ENCODE peak calls at places on chromosomes 2 and 18, in four cellular contexts. P is prostate gland, A is upper lobe of right lung, X is pancreas. L is an unnamed sample.

GRCh38 chr2:112891333-112891950 is 19.5 kb upstream of the IL37 start:
- DNase-seq in P (no peak), A (no peak), X (no peak), L (no peak)

GRCh38 chr18:58998421-58999203 is 133.9 kb downstream of the ZNF532 start:
- DNase-seq in P (no peak), A (no peak), X (no peak), L (no peak)

GRCh38 chr2:32715981-32716380 is 88.1 kb downstream of the TTC27 start:
- DNase-seq in P (no peak), A (no peak), X (no peak), L (no peak)

GRCh38 chr2:90069290-90069894 is 1377.9 kb downstream of the RPIA start:
- DNase-seq in P (no peak), A (peak), X (peak), L (no peak)

GRCh38 chr18:79645291-79645983 is 34.2 kb upstream of the CTDP1 start:
- DNase-seq in P (no peak), A (no peak), X (no peak), L (no peak)

GRCh38 chr2:181231886-181232644 is 225.1 kb upstream of the ITGA4 start:
- DNase-seq in P (no peak), A (no peak), X (no peak), L (no peak)

GRCh38 chr18:27685807-27686412 is 491.0 kb downstream of the CDH2 start:
- DNase-seq in P (no peak), A (no peak), X (no peak), L (no peak)

GRCh38 chr2:200373973-200374416 is 67.5 kb downstream of the SPATS2L start:
- DNase-seq in P (no peak), A (no peak), X (no peak), L (no peak)

GRCh38 chr2:236768393-236769140 is 198.9 kb downstream of the ACKR3 start:
- DNase-seq in P (no peak), A (no peak), X (no peak), L (no peak)

GRCh38 chr2:113854970-113855740 is 34.7 kb upstream of the ACTR3 start:
- DNase-seq in P (no peak), A (no peak), X (no peak), L (no peak)

GRCh38 chr18:79637921-79638855 is 41.4 kb upstream of the CTDP1 start:
- DNase-seq in P (no peak), A (no peak), X (no peak), L (no peak)

GRCh38 chr2:1744151-1744445 is 217 bp downstream of the PXDN start:
- DNase-seq in P (no peak), A (peak), X (no peak), L (no peak)

GRCh38 chr18:74951165-74951760 is 257.7 kb downstream of the PTGR3 start:
- DNase-seq in P (peak), A (peak), X (peak), L (peak)

GRCh38 chr2:10787176-10787968 is 25.2 kb downstream of the PDIA6 start:
- DNase-seq in P (no peak), A (no peak), X (no peak), L (peak)

GRCh38 chr2:213125646-213126347 is 25.6 kb downstream of the IKZF2 start:
- DNase-seq in P (no peak), A (no peak), X (no peak), L (no peak)

GRCh38 chr2:218983971-218984238 is 1.1 kb downstream of the FEV start:
- DNase-seq in P (no peak), A (no peak), X (no peak), L (no peak)

GRCh38 chr18:67766930-67767329 is 250.4 kb upstream of the DSEL start:
- DNase-seq in P (no peak), A (no peak), X (no peak), L (no peak)

GRCh38 chr2:236209535-236209934 is 41.3 kb upstream of the GBX2 start:
- DNase-seq in P (no peak), A (no peak), X (no peak), L (no peak)

GRCh38 chr2:186887107-186888090 is 38.4 kb upstream of the ZSWIM2 start:
- DNase-seq in P (no peak), A (no peak), X (no peak), L (no peak)

GRCh38 chr2:197804758-197805597 is 585 bp downstream of the PLCL1 start:
- DNase-seq in P (no peak), A (peak), X (no peak), L (peak)

GRCh38 chr18:2912357-2913299 is 65.8 kb downstream of the EMILIN2 start:
- DNase-seq in P (no peak), A (no peak), X (peak), L (no peak)

GRCh38 chr2:71467180-71467815 is 13.9 kb downstream of the DYSF start:
- DNase-seq in P (no peak), A (peak), X (no peak), L (no peak)

GRCh38 chr2:105403785-105404698 is 5.2 kb upstream of the FHL2 start:
- DNase-seq in P (peak), A (no peak), X (no peak), L (no peak)

GRCh38 chr2:222434204-222434603 is 9.9 kb downstream of the SGPP2 start:
- DNase-seq in P (no peak), A (no peak), X (no peak), L (no peak)

GRCh38 chr18:24773101-24773500 is 312.7 kb downstream of the HRH4 start:
- DNase-seq in P (no peak), A (no peak), X (no peak), L (no peak)

GRCh38 chr2:208147008-208147407 is 1.1 kb upstream of the CRYGB start:
- DNase-seq in P (no peak), A (no peak), X (no peak), L (no peak)

GRCh38 chr2:208146006-208146405 is at the start of gene CRYGB:
- DNase-seq in P (no peak), A (no peak), X (no peak), L (no peak)

GRCh38 chr2:208142255-208142924 is 3.6 kb downstream of the CRYGB start:
- DNase-seq in P (no peak), A (no peak), X (no peak), L (no peak)

GRCh38 chr2:208139447-208139846 is 6.5 kb downstream of the CRYGB start:
- DNase-seq in P (no peak), A (no peak), X (no peak), L (no peak)

DNA sequence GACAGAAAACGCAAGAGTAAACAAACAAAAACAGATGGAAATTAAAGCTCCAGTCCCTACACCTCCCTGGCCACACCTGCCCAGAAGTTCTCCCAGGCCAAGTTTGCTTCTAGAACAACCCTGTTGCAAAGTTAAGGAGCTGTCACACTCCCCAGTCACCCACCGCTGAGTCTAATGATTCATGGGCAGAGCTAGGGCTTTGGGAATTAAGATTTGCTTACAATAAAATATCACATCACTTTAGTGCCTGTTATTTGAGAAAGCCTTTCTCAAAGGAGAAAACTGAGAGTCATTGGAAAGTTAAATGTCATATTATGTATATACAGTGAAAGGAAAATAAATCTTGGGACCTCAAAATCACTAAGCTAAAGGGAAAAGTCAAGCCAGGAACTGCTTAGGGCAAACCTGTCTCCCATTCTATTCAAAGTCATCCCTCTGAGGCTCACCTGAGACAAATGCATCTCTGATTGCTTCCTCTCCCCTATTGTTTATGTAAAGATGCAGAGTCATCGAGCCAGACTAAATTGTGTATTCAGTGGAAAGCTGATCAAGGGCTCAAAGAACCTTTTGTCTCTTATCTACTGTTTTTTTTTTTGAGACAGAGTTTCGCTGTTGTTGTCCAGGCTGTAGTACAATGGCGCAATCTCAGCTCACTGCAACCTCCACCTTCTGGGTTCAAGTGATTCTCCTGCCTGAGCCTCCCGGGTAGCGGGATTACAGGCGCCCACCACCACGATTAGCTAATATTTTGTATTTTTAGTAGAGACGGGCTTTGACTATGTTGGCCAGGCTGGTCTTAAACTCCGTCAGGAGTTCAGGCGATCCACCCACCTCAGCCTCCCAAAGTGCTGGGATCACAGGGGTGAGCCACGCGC is 2.8 kb downstream of the CRYGB start:
- DNase-seq in P (no peak), A (no peak), X (no peak), L (no peak)
- H3K27ac ChIP-seq in P (no peak), A (no peak), X (no peak), L (no peak)

GRCh38 chr18:22434973-22435608 is 17.4 kb upstream of the CTAGE1 start:
- DNase-seq in P (no peak), A (no peak), X (no peak), L (no peak)

GRCh38 chr18:22428672-22429071 is 11.0 kb upstream of the CTAGE1 start:
- DNase-seq in P (no peak), A (no peak), X (no peak), L (no peak)

GRCh38 chr18:22429564-22429963 is 11.8 kb upstream of the CTAGE1 start:
- DNase-seq in P (no peak), A (no peak), X (no peak), L (no peak)

GRCh38 chr18:22432672-22433137 is 15.0 kb upstream of the CTAGE1 start:
- DNase-seq in P (no peak), A (no peak), X (peak), L (no peak)

DNA sequence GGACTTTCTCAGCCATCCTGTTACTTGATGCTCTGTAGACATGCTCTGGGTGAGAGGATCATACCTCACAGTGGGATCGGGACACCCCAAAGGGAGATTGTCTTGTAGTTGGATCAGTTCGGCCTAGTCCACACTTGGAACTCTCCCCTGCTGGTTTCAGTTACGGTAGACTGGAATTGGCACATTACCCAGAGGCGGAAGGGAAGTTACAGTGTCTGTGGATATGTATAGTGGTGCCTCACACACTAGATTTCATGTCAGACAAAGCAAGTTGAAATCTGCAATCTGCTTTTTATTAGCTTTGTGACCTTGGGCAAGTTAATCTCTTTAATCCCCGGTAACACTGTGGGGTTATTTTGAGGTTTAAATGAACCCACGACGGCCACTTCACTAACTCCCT is 16.2 kb upstream of the CTAGE1 start:
- DNase-seq in P (no peak), A (no peak), X (no peak), L (no peak)
- H3K27ac ChIP-seq in P (no peak), A (no peak), X (no peak), L (no peak)

DNA sequence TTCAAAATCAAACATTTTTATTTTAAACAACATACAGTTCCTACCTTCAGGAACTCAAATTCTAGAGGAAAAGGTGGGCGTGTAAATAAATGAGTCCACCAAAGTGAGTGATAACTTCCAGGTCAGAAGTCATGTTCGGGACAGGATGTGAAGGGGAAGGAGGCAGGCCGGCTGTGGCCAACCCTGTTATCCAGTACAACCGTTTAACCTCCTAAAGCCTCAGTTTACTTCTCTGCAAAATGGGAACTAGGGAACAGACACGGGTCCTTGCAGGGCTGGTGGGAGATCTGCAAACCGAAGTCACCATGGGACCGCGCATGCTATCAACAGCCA is 373 bp downstream of the EIPR1 start:
- DNase-seq in P (no peak), A (no peak), X (no peak), L (no peak)
- H3K27ac ChIP-seq in P (peak), A (peak), X (peak), L (peak)

GRCh38 chr2:227876536-227876882 is 5.1 kb downstream of the DAW1 start:
- DNase-seq in P (no peak), A (no peak), X (no peak), L (no peak)

GRCh38 chr2:227867386-227867785 is 4.0 kb upstream of the DAW1 start:
- DNase-seq in P (no peak), A (no peak), X (no peak), L (no peak)

GRCh38 chr2:227872676-227873075 is 1.2 kb downstream of the DAW1 start:
- DNase-seq in P (no peak), A (no peak), X (no peak), L (no peak)

GRCh38 chr2:227870710-227871374 is 589 bp upstream of the DAW1 start:
- DNase-seq in P (no peak), A (no peak), X (no peak), L (no peak)

GRCh38 chr2:227871375-227871788 is at the start of gene DAW1:
- DNase-seq in P (no peak), A (peak), X (peak), L (peak)
- H3K27ac ChIP-seq in P (no peak), A (peak), X (no peak), L (no peak)

DNA sequence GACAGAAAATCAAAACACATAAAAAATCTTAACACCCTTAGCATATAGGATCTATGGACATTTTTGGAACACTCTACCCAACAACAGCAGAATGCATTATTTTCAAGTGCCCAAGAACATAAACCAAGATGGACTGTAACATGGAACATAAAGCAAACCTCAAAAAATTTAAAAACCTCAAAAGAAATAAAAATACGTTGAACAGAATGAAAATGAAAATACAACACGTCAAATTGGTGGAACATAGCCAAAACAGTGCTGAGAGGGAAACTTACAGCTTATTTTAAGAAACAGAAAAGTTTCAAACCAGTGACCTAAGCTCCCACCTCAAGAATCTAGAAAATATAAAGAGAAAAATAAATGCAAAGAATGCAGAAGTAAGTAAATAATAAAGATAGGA is 58.3 kb upstream of the BCL2L11 start:
- DNase-seq in P (no peak), A (no peak), X (no peak), L (no peak)
- H3K27ac ChIP-seq in P (no peak), A (no peak), X (no peak), L (no peak)

GRCh38 chr2:239251971-239252370 is 148.8 kb downstream of the HDAC4 start:
- DNase-seq in P (no peak), A (no peak), X (no peak), L (no peak)

GRCh38 chr2:239252433-239253200 is 148.2 kb downstream of the HDAC4 start:
- DNase-seq in P (no peak), A (no peak), X (no peak), L (no peak)

GRCh38 chr2:239253705-239254104 is 147.1 kb downstream of the HDAC4 start:
- DNase-seq in P (no peak), A (no peak), X (no peak), L (no peak)

GRCh38 chr2:239255218-239255617 is 145.6 kb downstream of the HDAC4 start:
- DNase-seq in P (no peak), A (no peak), X (no peak), L (no peak)

DNA sequence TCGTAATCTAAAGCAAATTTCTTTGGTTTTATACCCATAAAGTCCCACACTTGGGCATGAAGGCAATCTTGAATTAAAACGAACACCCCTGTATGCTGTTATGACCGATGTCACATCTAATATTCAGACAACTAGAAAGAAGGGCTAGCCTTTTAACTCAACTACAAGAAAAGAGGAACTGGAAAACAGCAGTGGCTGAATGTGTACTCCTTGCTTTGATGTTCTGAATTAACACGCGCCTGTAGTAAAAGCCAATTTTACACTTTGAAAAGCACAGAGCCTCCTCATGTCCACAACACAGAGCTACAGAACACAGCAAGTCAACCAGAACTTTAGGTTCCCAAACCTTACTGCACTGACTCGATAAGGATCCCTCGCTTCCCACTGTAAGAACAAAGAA is 147.6 kb downstream of the HDAC4 start:
- DNase-seq in P (no peak), A (no peak), X (no peak), L (no peak)
- H3K27ac ChIP-seq in P (no peak), A (peak), X (no peak), L (no peak)

GRCh38 chr2:238422285-238422684 is 4.4 kb upstream of the ASB1 start:
- DNase-seq in P (no peak), A (no peak), X (no peak), L (no peak)

GRCh38 chr2:238420442-238420841 is 6.3 kb upstream of the ASB1 start:
- DNase-seq in P (no peak), A (no peak), X (no peak), L (no peak)

GRCh38 chr2:238420878-238421694 is 5.6 kb upstream of the ASB1 start:
- DNase-seq in P (no peak), A (no peak), X (no peak), L (no peak)

GRCh38 chr2:238422940-238423339 is 3.8 kb upstream of the ASB1 start:
- DNase-seq in P (no peak), A (no peak), X (no peak), L (no peak)

GRCh38 chr2:238421695-238422035 is 5.1 kb upstream of the ASB1 start:
- DNase-seq in P (no peak), A (no peak), X (no peak), L (no peak)
- H3K27ac ChIP-seq in P (peak), A (no peak), X (no peak), L (no peak)

DNA sequence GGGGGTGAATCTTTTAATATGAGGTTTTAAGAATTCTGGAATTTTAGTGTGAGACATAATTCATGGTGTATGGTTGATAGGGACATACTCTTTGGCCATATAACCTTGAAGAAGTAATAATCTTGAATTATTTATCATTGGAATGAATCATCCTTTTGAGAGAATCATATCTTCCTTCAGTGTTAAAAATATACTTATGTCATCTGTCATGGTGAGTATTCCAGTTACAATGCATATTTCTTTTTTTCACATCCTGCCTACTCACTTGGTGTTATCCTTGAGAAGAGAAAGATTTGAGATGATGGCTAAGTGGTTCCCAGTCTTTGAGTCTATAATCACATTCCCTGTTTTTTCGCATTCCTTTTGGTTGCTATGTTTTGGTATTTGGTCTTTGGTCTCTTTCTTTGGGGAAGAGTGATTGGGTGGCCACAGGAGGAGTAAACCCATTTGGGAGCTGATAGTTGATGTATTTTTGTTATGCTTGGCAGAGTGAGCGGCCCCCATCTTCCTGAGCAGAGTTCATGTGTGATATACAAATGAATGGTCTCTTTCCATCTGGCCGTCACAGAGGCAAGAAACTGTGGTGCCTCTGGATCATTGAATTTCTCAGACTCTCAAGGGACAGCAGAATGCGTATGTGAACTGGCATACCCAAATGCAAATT is 21.6 kb downstream of the ASAP2 start:
- DNase-seq in P (no peak), A (no peak), X (no peak), L (no peak)
- H3K27ac ChIP-seq in P (no peak), A (no peak), X (no peak), L (no peak)

DNA sequence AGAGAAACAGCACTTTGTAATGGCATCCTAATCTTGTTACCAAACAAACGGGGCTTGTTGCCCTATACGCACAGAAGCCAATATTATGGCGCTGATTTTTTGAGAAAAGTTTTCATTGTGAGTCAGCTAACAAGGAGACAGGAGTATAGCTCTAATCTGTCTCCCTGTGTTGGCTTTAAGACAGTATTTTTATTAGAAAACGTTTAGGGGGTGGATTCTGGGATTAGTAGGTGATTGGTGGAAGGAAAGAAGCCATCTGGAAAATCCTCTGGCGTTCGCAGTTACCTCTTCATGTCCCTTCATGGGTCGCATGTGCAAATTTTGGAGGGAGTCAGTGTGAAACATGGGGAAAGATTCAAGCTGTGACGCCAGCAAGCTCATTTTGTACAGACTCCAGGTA is 698 bp upstream of the TMEM237 start:
- DNase-seq in P (peak), A (no peak), X (no peak), L (no peak)
- H3K27ac ChIP-seq in P (peak), A (peak), X (peak), L (no peak)

L was measured in CD4-positive, alpha-beta T cell.